ENCODE peak calls at places on chromosomes 1 and 21, in nine cellular contexts. One of them, this sample, is unnamed.

GRCh38 chr1:220426989-220427388 is 100.9 kb upstream of the MARK1 start:
- DNase-seq in ovary: no peak
- DNase-seq in H1: no peak
- DNase-seq in transverse colon: no peak
- DNase-seq in sigmoid colon: no peak
- DNase-seq in K562: no peak
- DNase-seq in A549: no peak
- DNase-seq in tibial nerve: no peak
- DNase-seq in stomach: no peak
- DNase-seq in this sample: no peak

GRCh38 chr1:31248276-31248675 is 8.6 kb upstream of the NKAIN1 start:
- DNase-seq in sigmoid colon: no peak
- DNase-seq in transverse colon: no peak
- DNase-seq in ovary: no peak
- DNase-seq in H1: no peak
- DNase-seq in K562: no peak
- DNase-seq in tibial nerve: no peak
- DNase-seq in A549: no peak
- DNase-seq in stomach: no peak
- DNase-seq in this sample: no peak

GRCh38 chr1:37332126-37332525 is 142.3 kb upstream of the ZC3H12A start:
- DNase-seq in H1: no peak
- DNase-seq in stomach: no peak
- DNase-seq in ovary: no peak
- DNase-seq in K562: no peak
- DNase-seq in transverse colon: no peak
- DNase-seq in sigmoid colon: no peak
- DNase-seq in A549: no peak
- DNase-seq in tibial nerve: no peak
- DNase-seq in this sample: no peak

GRCh38 chr1:64172458-64172983 is 30.9 kb upstream of the UBE2U start:
- DNase-seq in stomach: no peak
- DNase-seq in H1: no peak
- DNase-seq in sigmoid colon: no peak
- DNase-seq in A549: no peak
- DNase-seq in ovary: no peak
- DNase-seq in K562: no peak
- DNase-seq in tibial nerve: no peak
- DNase-seq in transverse colon: no peak
- DNase-seq in this sample: no peak

GRCh38 chr1:923131-923990 is at the start of gene SAMD11:
- DNase-seq in stomach: peak
- DNase-seq in sigmoid colon: peak
- DNase-seq in ovary: peak
- DNase-seq in K562: peak
- DNase-seq in transverse colon: peak
- DNase-seq in tibial nerve: peak
- DNase-seq in A549: no peak
- DNase-seq in H1: no peak
- DNase-seq in this sample: no peak

GRCh38 chr1:34213976-34214375 is 37.3 kb downstream of the C1orf94 start:
- DNase-seq in A549: no peak
- DNase-seq in H1: no peak
- DNase-seq in K562: no peak
- DNase-seq in tibial nerve: no peak
- DNase-seq in ovary: no peak
- DNase-seq in transverse colon: no peak
- DNase-seq in stomach: no peak
- DNase-seq in sigmoid colon: no peak
- DNase-seq in this sample: no peak

GRCh38 chr1:36465731-36466369 is 1.7 kb upstream of the MRPS15 start:
- DNase-seq in tibial nerve: no peak
- DNase-seq in K562: no peak
- DNase-seq in sigmoid colon: no peak
- DNase-seq in transverse colon: no peak
- DNase-seq in stomach: no peak
- DNase-seq in ovary: no peak
- DNase-seq in H1: no peak
- DNase-seq in A549: no peak
- DNase-seq in this sample: no peak

GRCh38 chr1:221449194-221449593 is 292.7 kb downstream of the DUSP10 start:
- DNase-seq in sigmoid colon: no peak
- DNase-seq in K562: no peak
- DNase-seq in ovary: no peak
- DNase-seq in H1: no peak
- DNase-seq in tibial nerve: no peak
- DNase-seq in stomach: no peak
- DNase-seq in A549: no peak
- DNase-seq in transverse colon: no peak
- DNase-seq in this sample: no peak

GRCh38 chr1:98001764-98002163 is 80.9 kb upstream of the DPYD start:
- DNase-seq in stomach: no peak
- DNase-seq in K562: no peak
- DNase-seq in H1: no peak
- DNase-seq in sigmoid colon: no peak
- DNase-seq in A549: no peak
- DNase-seq in ovary: no peak
- DNase-seq in tibial nerve: no peak
- DNase-seq in transverse colon: no peak
- DNase-seq in this sample: no peak

GRCh38 chr1:187032982-187033705 is 204.4 kb downstream of the PLA2G4A start:
- DNase-seq in H1: no peak
- DNase-seq in stomach: no peak
- DNase-seq in sigmoid colon: no peak
- DNase-seq in tibial nerve: no peak
- DNase-seq in K562: no peak
- DNase-seq in A549: no peak
- DNase-seq in ovary: no peak
- DNase-seq in transverse colon: no peak
- DNase-seq in this sample: no peak

GRCh38 chr1:99279525-99279924 is 15.2 kb downstream of the PLPPR4 start:
- DNase-seq in sigmoid colon: no peak
- DNase-seq in ovary: no peak
- DNase-seq in A549: no peak
- DNase-seq in H1: no peak
- DNase-seq in stomach: no peak
- DNase-seq in transverse colon: no peak
- DNase-seq in tibial nerve: no peak
- DNase-seq in K562: no peak
- DNase-seq in this sample: no peak

GRCh38 chr1:215131291-215131690 is 48.8 kb downstream of the KCNK2 start:
- DNase-seq in A549: no peak
- DNase-seq in sigmoid colon: no peak
- DNase-seq in tibial nerve: no peak
- DNase-seq in stomach: no peak
- DNase-seq in transverse colon: no peak
- DNase-seq in ovary: no peak
- DNase-seq in K562: no peak
- DNase-seq in H1: no peak
- DNase-seq in this sample: no peak

GRCh38 chr1:81998165-81998564 is 197.4 kb downstream of the ADGRL2 start:
- DNase-seq in K562: no peak
- DNase-seq in stomach: no peak
- DNase-seq in H1: no peak
- DNase-seq in ovary: no peak
- DNase-seq in sigmoid colon: no peak
- DNase-seq in transverse colon: no peak
- DNase-seq in tibial nerve: no peak
- DNase-seq in A549: no peak
- DNase-seq in this sample: no peak

GRCh38 chr21:41317458-41317857 is 857 bp downstream of the FAM3B start:
- DNase-seq in ovary: no peak
- DNase-seq in transverse colon: no peak
- DNase-seq in H1: no peak
- DNase-seq in K562: no peak
- DNase-seq in A549: no peak
- DNase-seq in stomach: peak
- DNase-seq in tibial nerve: no peak
- DNase-seq in sigmoid colon: no peak
- DNase-seq in this sample: no peak

GRCh38 chr1:67647036-67647798 is 37.8 kb upstream of the GADD45A start:
- DNase-seq in A549: no peak
- DNase-seq in ovary: no peak
- DNase-seq in tibial nerve: peak
- DNase-seq in stomach: no peak
- DNase-seq in transverse colon: no peak
- DNase-seq in sigmoid colon: no peak
- DNase-seq in H1: no peak
- DNase-seq in K562: no peak
- DNase-seq in this sample: peak

GRCh38 chr1:101996830-101997485 is at the start of gene OLFM3:
- DNase-seq in stomach: no peak
- DNase-seq in K562: no peak
- DNase-seq in H1: peak
- DNase-seq in A549: no peak
- DNase-seq in tibial nerve: no peak
- DNase-seq in sigmoid colon: no peak
- DNase-seq in transverse colon: no peak
- DNase-seq in ovary: peak
- DNase-seq in this sample: no peak
- TF ChIP-seq EP300 in stomach: no peak
- TF ChIP-seq EP300 in K562: no peak
- TF ChIP-seq EP300 in H1: no peak
- TF ChIP-seq EP300 in A549: no peak
- TF ChIP-seq EP300 in tibial nerve: no peak
- TF ChIP-seq EP300 in sigmoid colon: no peak
- TF ChIP-seq EP300 in transverse colon: no peak
- TF ChIP-seq EP300 in ovary: no peak
- TF ChIP-seq EP300 in this sample: no peak

DNA sequence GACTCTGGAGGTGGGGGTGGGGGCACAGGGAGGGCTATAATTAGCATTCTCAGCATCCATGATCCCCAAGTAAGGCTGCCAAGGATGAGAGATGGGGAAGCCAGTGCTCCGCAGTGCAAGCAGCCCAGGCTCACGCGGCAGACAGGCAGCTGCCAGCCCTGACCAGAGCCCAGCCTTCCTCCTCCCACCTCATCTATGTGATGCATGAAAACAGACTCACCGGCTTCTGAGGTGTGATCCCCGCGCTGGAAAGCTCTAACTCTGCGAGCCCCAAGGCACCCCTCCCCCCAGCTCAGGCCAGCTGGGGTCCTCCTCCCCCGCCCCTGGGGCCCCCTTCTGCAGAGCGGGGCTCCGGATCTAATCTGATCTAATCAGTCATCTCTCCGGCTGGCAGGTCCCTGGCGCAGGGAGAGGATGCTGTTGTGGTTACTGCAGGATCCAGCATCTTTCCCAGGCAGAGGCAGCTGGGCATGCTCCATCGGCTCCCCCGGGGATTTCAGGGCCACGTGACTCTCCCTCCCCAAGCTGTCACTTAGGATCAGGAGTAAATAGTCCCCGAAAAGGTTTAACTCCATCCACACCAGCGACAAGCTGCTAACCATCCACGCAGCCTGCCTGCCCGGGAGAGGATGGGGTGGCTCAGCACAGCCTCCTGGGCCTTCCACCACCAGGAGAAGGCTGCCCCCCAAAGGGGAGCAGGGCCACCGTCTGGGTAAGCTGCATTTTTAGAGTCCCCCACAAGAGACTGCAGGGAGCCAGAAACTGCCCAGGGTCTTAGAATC is at the start of gene PLEKHA6:
- DNase-seq in tibial nerve: no peak
- DNase-seq in sigmoid colon: peak
- DNase-seq in ovary: peak
- DNase-seq in H1: no peak
- DNase-seq in stomach: no peak
- DNase-seq in transverse colon: no peak
- DNase-seq in K562: peak
- DNase-seq in A549: no peak
- DNase-seq in this sample: no peak
- TF ChIP-seq EP300 in tibial nerve: no peak
- TF ChIP-seq EP300 in sigmoid colon: no peak
- TF ChIP-seq EP300 in ovary: no peak
- TF ChIP-seq EP300 in H1: no peak
- TF ChIP-seq EP300 in stomach: no peak
- TF ChIP-seq EP300 in transverse colon: no peak
- TF ChIP-seq EP300 in K562: no peak
- TF ChIP-seq EP300 in A549: no peak
- TF ChIP-seq EP300 in this sample: no peak

GRCh38 chr1:165892935-165893334 is 65.5 kb downstream of the UCK2 start:
- DNase-seq in A549: no peak
- DNase-seq in H1: no peak
- DNase-seq in transverse colon: no peak
- DNase-seq in ovary: no peak
- DNase-seq in stomach: no peak
- DNase-seq in sigmoid colon: no peak
- DNase-seq in K562: no peak
- DNase-seq in tibial nerve: no peak
- DNase-seq in this sample: no peak

GRCh38 chr1:165893507-165893906 is 66.1 kb downstream of the UCK2 start:
- DNase-seq in K562: no peak
- DNase-seq in tibial nerve: no peak
- DNase-seq in H1: no peak
- DNase-seq in sigmoid colon: no peak
- DNase-seq in ovary: no peak
- DNase-seq in transverse colon: no peak
- DNase-seq in stomach: no peak
- DNase-seq in A549: no peak
- DNase-seq in this sample: no peak

GRCh38 chr1:165888552-165888920 is 61.1 kb downstream of the UCK2 start:
- DNase-seq in stomach: no peak
- DNase-seq in sigmoid colon: no peak
- DNase-seq in transverse colon: no peak
- DNase-seq in K562: no peak
- DNase-seq in ovary: no peak
- DNase-seq in tibial nerve: no peak
- DNase-seq in A549: no peak
- DNase-seq in H1: no peak
- DNase-seq in this sample: no peak

GRCh38 chr1:165890684-165891083 is 63.3 kb downstream of the UCK2 start:
- DNase-seq in transverse colon: no peak
- DNase-seq in K562: no peak
- DNase-seq in A549: no peak
- DNase-seq in tibial nerve: no peak
- DNase-seq in ovary: no peak
- DNase-seq in sigmoid colon: no peak
- DNase-seq in stomach: peak
- DNase-seq in H1: no peak
- DNase-seq in this sample: no peak

DNA sequence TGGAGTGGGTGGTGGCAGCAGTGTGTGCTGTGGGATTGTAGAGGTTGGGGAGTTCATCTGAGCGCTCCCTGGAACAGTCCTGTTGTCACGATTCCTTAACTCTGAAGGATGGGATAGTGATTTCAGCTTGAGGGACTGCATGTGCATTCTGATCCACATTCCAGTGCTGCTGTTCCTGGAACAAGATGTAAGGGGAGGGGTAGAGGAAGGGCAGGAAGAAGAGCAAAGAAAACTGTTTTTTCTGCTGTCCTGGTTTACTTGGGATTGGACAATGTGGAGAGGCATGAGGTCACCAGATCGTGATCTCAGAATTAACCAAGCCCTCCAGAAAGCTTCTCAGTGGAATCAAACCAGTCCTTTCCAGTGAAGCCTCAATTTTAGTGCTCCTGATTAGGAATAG is 64.0 kb downstream of the UCK2 start:
- DNase-seq in K562: no peak
- DNase-seq in stomach: no peak
- DNase-seq in tibial nerve: no peak
- DNase-seq in transverse colon: no peak
- DNase-seq in ovary: no peak
- DNase-seq in A549: no peak
- DNase-seq in sigmoid colon: no peak
- DNase-seq in H1: no peak
- DNase-seq in this sample: no peak
- TF ChIP-seq EP300 in K562: no peak
- TF ChIP-seq EP300 in stomach: no peak
- TF ChIP-seq EP300 in tibial nerve: no peak
- TF ChIP-seq EP300 in transverse colon: no peak
- TF ChIP-seq EP300 in ovary: no peak
- TF ChIP-seq EP300 in A549: no peak
- TF ChIP-seq EP300 in sigmoid colon: no peak
- TF ChIP-seq EP300 in H1: no peak
- TF ChIP-seq EP300 in this sample: no peak

GRCh38 chr1:185073725-185074124 is 28.4 kb downstream of the RNF2 start:
- DNase-seq in tibial nerve: no peak
- DNase-seq in H1: no peak
- DNase-seq in A549: no peak
- DNase-seq in stomach: no peak
- DNase-seq in sigmoid colon: no peak
- DNase-seq in K562: no peak
- DNase-seq in transverse colon: no peak
- DNase-seq in ovary: no peak
- DNase-seq in this sample: no peak
- TF ChIP-seq EP300 in tibial nerve: no peak
- TF ChIP-seq EP300 in H1: no peak
- TF ChIP-seq EP300 in A549: no peak
- TF ChIP-seq EP300 in stomach: no peak
- TF ChIP-seq EP300 in sigmoid colon: no peak
- TF ChIP-seq EP300 in K562: no peak
- TF ChIP-seq EP300 in transverse colon: no peak
- TF ChIP-seq EP300 in ovary: no peak
- TF ChIP-seq EP300 in this sample: no peak

This sample was measured in esophagus muscularis mucosa.